ENCODE peak calls at places on chromosome 4, in five cellular contexts. S, R, D, Q and T are unnamed samples.

GRCh38 chr4:8255698-8256441 is 13.7 kb upstream of the HTRA3 start:
- DNase-seq in S (no peak), R (no peak), D (no peak), Q (no peak), T (no peak)

GRCh38 chr4:52197351-52197750 is 146.2 kb downstream of the SPATA18 start:
- DNase-seq in S (no peak), R (no peak), D (no peak), Q (no peak), T (no peak)

GRCh38 chr4:147799986-147800555 is 68.2 kb downstream of the ARHGAP10 start:
- DNase-seq in S (peak), R (no peak), D (no peak), Q (peak), T (peak)

GRCh38 chr4:102684605-102685052 is 76.1 kb downstream of the MANBA start:
- DNase-seq in S (peak), R (no peak), D (peak), Q (no peak), T (no peak)

GRCh38 chr4:63218837-63219236 is 1190.4 kb downstream of the TECRL start:
- DNase-seq in S (no peak), R (no peak), D (no peak), Q (no peak), T (no peak)

GRCh38 chr4:5156677-5157076 is 105.4 kb downstream of the STK32B start:
- DNase-seq in S (no peak), R (no peak), D (no peak), Q (no peak), T (no peak)

GRCh38 chr4:13998850-13999249 is 371.3 kb upstream of the BOD1L1 start:
- DNase-seq in S (no peak), R (no peak), D (no peak), Q (no peak), T (no peak)

GRCh38 chr4:38819569-38819968 is 15.0 kb upstream of the TLR1 start:
- DNase-seq in S (peak), R (no peak), D (peak), Q (no peak), T (no peak)

GRCh38 chr4:27003602-27004238 is 143.1 kb downstream of the STIM2 start:
- DNase-seq in S (peak), R (no peak), D (no peak), Q (no peak), T (no peak)

GRCh38 chr4:825063-825968 is 613 bp downstream of the CPLX1 start:
- DNase-seq in S (no peak), R (peak), D (no peak), Q (no peak), T (no peak)

GRCh38 chr4:83112678-83113428 is 1.7 kb downstream of the PLAC8 start:
- DNase-seq in S (peak), R (peak), D (peak), Q (no peak), T (no peak)

GRCh38 chr4:86221076-86221475 is 138.8 kb downstream of the MAPK10 start:
- DNase-seq in S (peak), R (no peak), D (no peak), Q (no peak), T (no peak)

GRCh38 chr4:13399257-13399656 is 84.9 kb downstream of the RAB28 start:
- DNase-seq in S (peak), R (no peak), D (no peak), Q (no peak), T (no peak)

GRCh38 chr4:73662709-73663546 is 42.7 kb upstream of the RASSF6 start:
- DNase-seq in S (peak), R (no peak), D (peak), Q (no peak), T (no peak)

GRCh38 chr4:165600959-165601674 is 222.3 kb downstream of the CPE start:
- DNase-seq in S (peak), R (no peak), D (no peak), Q (no peak), T (no peak)

GRCh38 chr4:178165909-178166308 is 723.7 kb upstream of the AGA start:
- DNase-seq in S (no peak), R (no peak), D (no peak), Q (no peak), T (no peak)

GRCh38 chr4:113474017-113474416 is 287.5 kb downstream of the CAMK2D start:
- DNase-seq in S (peak), R (no peak), D (peak), Q (no peak), T (no peak)

GRCh38 chr4:119029847-119030535 is 105.6 kb upstream of the MYOZ2 start:
- DNase-seq in S (no peak), R (no peak), D (no peak), Q (no peak), T (no peak)

GRCh38 chr4:1072830-1073446 is 40.4 kb downstream of the RNF212 start:
- DNase-seq in S (peak), R (peak), D (peak), Q (peak), T (peak)

GRCh38 chr4:152044341-152044740 is 283.5 kb upstream of the GATB start:
- DNase-seq in S (peak), R (no peak), D (no peak), Q (no peak), T (no peak)

GRCh38 chr4:73508651-73509050 is 27.1 kb downstream of the AFM start:
- DNase-seq in S (no peak), R (no peak), D (no peak), Q (no peak), T (no peak)

GRCh38 chr4:143358923-143359694 is 22.4 kb downstream of the GAB1 start:
- DNase-seq in S (peak), R (no peak), D (peak), Q (no peak), T (no peak)

GRCh38 chr4:966266-967112 is 6.9 kb downstream of the DGKQ start:
- DNase-seq in S (no peak), R (no peak), D (no peak), Q (no peak), T (no peak)

GRCh38 chr4:80197601-80198444 is 520 bp downstream of the PRDM8 start:
- DNase-seq in S (peak), R (no peak), D (peak), Q (no peak), T (peak)

GRCh38 chr4:2843909-2844584 is 403 bp downstream of the ADD1 start:
- DNase-seq in S (peak), R (no peak), D (peak), Q (no peak), T (peak)

GRCh38 chr4:147840846-147841732 is 109.2 kb downstream of the ARHGAP10 start:
- DNase-seq in S (no peak), R (no peak), D (no peak), Q (no peak), T (no peak)